ENCODE peak calls at places on chromosomes 16 and 17, in ten cellular contexts. One of them, this sample, is unnamed.

GRCh38 chr16:50311891-50312501 is 45.6 kb downstream of the ADCY7 start:
- DNase-seq in aorta: no peak
- DNase-seq in tibial artery: no peak
- DNase-seq in spleen: peak
- DNase-seq in fibroblast of pulmonary artery: no peak
- DNase-seq in heart left ventricle: no peak
- DNase-seq in lower leg skin: peak
- DNase-seq in fibroblast of lung: no peak
- DNase-seq in brain microvascular endothelial cell: no peak
- DNase-seq in epithelial cell of esophagus: no peak
- DNase-seq in this sample: peak

GRCh38 chr17:64129765-64130558 is at the start of gene ERN1:
- DNase-seq in fibroblast of pulmonary artery: peak
- DNase-seq in aorta: peak
- DNase-seq in lower leg skin: peak
- DNase-seq in heart left ventricle: peak
- DNase-seq in fibroblast of lung: peak
- DNase-seq in epithelial cell of esophagus: peak
- DNase-seq in tibial artery: peak
- DNase-seq in spleen: peak
- DNase-seq in brain microvascular endothelial cell: peak
- DNase-seq in this sample: peak

GRCh38 chr16:59878479-59878878 is 1144.4 kb upstream of the GOT2 start:
- DNase-seq in brain microvascular endothelial cell: peak
- DNase-seq in spleen: no peak
- DNase-seq in aorta: no peak
- DNase-seq in tibial artery: no peak
- DNase-seq in lower leg skin: no peak
- DNase-seq in epithelial cell of esophagus: peak
- DNase-seq in heart left ventricle: no peak
- DNase-seq in fibroblast of lung: peak
- DNase-seq in fibroblast of pulmonary artery: peak
- DNase-seq in this sample: no peak

GRCh38 chr17:77163001-77163400 is 22.2 kb downstream of the SEC14L1 start:
- DNase-seq in tibial artery: no peak
- DNase-seq in brain microvascular endothelial cell: no peak
- DNase-seq in heart left ventricle: no peak
- DNase-seq in fibroblast of pulmonary artery: peak
- DNase-seq in fibroblast of lung: no peak
- DNase-seq in spleen: no peak
- DNase-seq in epithelial cell of esophagus: no peak
- DNase-seq in lower leg skin: no peak
- DNase-seq in aorta: no peak
- DNase-seq in this sample: no peak

GRCh38 chr17:39517224-39517623 is 55.9 kb downstream of the CDK12 start:
- DNase-seq in heart left ventricle: no peak
- DNase-seq in epithelial cell of esophagus: no peak
- DNase-seq in lower leg skin: no peak
- DNase-seq in tibial artery: no peak
- DNase-seq in brain microvascular endothelial cell: peak
- DNase-seq in aorta: no peak
- DNase-seq in fibroblast of pulmonary artery: peak
- DNase-seq in spleen: no peak
- DNase-seq in fibroblast of lung: peak
- DNase-seq in this sample: no peak

GRCh38 chr17:70157151-70157550 is 12.2 kb upstream of the KCNJ2 start:
- DNase-seq in fibroblast of lung: no peak
- DNase-seq in spleen: no peak
- DNase-seq in epithelial cell of esophagus: no peak
- DNase-seq in lower leg skin: no peak
- DNase-seq in heart left ventricle: no peak
- DNase-seq in fibroblast of pulmonary artery: no peak
- DNase-seq in brain microvascular endothelial cell: no peak
- DNase-seq in aorta: no peak
- DNase-seq in tibial artery: no peak
- DNase-seq in this sample: no peak

GRCh38 chr17:78541488-78542237 is 35.5 kb downstream of the DNAH17 start:
- DNase-seq in fibroblast of pulmonary artery: peak
- DNase-seq in epithelial cell of esophagus: peak
- DNase-seq in spleen: peak
- DNase-seq in aorta: peak
- DNase-seq in fibroblast of lung: peak
- DNase-seq in brain microvascular endothelial cell: peak
- DNase-seq in lower leg skin: no peak
- DNase-seq in tibial artery: no peak
- DNase-seq in heart left ventricle: no peak
- DNase-seq in this sample: no peak

GRCh38 chr17:36937961-36938565 is 788 bp downstream of the LHX1 start:
- DNase-seq in aorta: no peak
- DNase-seq in fibroblast of pulmonary artery: peak
- DNase-seq in lower leg skin: no peak
- DNase-seq in brain microvascular endothelial cell: no peak
- DNase-seq in tibial artery: no peak
- DNase-seq in spleen: no peak
- DNase-seq in heart left ventricle: no peak
- DNase-seq in epithelial cell of esophagus: peak
- DNase-seq in fibroblast of lung: peak
- DNase-seq in this sample: no peak

GRCh38 chr17:40038882-40039513 is 15.2 kb downstream of the MED24 start:
- DNase-seq in fibroblast of pulmonary artery: peak
- DNase-seq in epithelial cell of esophagus: peak
- DNase-seq in brain microvascular endothelial cell: peak
- DNase-seq in spleen: peak
- DNase-seq in fibroblast of lung: peak
- DNase-seq in aorta: peak
- DNase-seq in tibial artery: peak
- DNase-seq in lower leg skin: peak
- DNase-seq in heart left ventricle: peak
- DNase-seq in this sample: no peak

GRCh38 chr16:11955713-11956123 is 9.3 kb upstream of the TNFRSF17 start:
- DNase-seq in epithelial cell of esophagus: peak
- DNase-seq in aorta: no peak
- DNase-seq in spleen: no peak
- DNase-seq in lower leg skin: peak
- DNase-seq in tibial artery: no peak
- DNase-seq in brain microvascular endothelial cell: peak
- DNase-seq in heart left ventricle: no peak
- DNase-seq in fibroblast of lung: peak
- DNase-seq in fibroblast of pulmonary artery: peak
- DNase-seq in this sample: no peak

GRCh38 chr16:22386976-22387375 is 12.6 kb upstream of the CDR2 start:
- DNase-seq in lower leg skin: no peak
- DNase-seq in aorta: no peak
- DNase-seq in fibroblast of lung: peak
- DNase-seq in tibial artery: no peak
- DNase-seq in heart left ventricle: no peak
- DNase-seq in spleen: no peak
- DNase-seq in brain microvascular endothelial cell: peak
- DNase-seq in epithelial cell of esophagus: no peak
- DNase-seq in fibroblast of pulmonary artery: peak
- DNase-seq in this sample: no peak

GRCh38 chr16:23682181-23682580 is 3.5 kb downstream of the PLK1 start:
- DNase-seq in epithelial cell of esophagus: peak
- DNase-seq in aorta: no peak
- DNase-seq in brain microvascular endothelial cell: no peak
- DNase-seq in fibroblast of lung: no peak
- DNase-seq in tibial artery: no peak
- DNase-seq in heart left ventricle: no peak
- DNase-seq in fibroblast of pulmonary artery: peak
- DNase-seq in spleen: no peak
- DNase-seq in lower leg skin: no peak
- DNase-seq in this sample: no peak

GRCh38 chr16:52743702-52744101 is 196.8 kb upstream of the TOX3 start:
- DNase-seq in fibroblast of lung: no peak
- DNase-seq in brain microvascular endothelial cell: no peak
- DNase-seq in tibial artery: no peak
- DNase-seq in epithelial cell of esophagus: no peak
- DNase-seq in aorta: no peak
- DNase-seq in spleen: no peak
- DNase-seq in heart left ventricle: no peak
- DNase-seq in fibroblast of pulmonary artery: no peak
- DNase-seq in lower leg skin: no peak
- DNase-seq in this sample: no peak

GRCh38 chr17:41793749-41794602 is 7.5 kb upstream of the JUP start:
- DNase-seq in brain microvascular endothelial cell: no peak
- DNase-seq in spleen: no peak
- DNase-seq in lower leg skin: no peak
- DNase-seq in tibial artery: no peak
- DNase-seq in epithelial cell of esophagus: no peak
- DNase-seq in fibroblast of pulmonary artery: peak
- DNase-seq in heart left ventricle: no peak
- DNase-seq in fibroblast of lung: no peak
- DNase-seq in aorta: no peak
- DNase-seq in this sample: no peak
- H3K4me3 ChIP-seq in brain microvascular endothelial cell: no peak
- H3K4me3 ChIP-seq in spleen: no peak
- H3K4me3 ChIP-seq in lower leg skin: no peak
- H3K4me3 ChIP-seq in tibial artery: no peak
- H3K4me3 ChIP-seq in epithelial cell of esophagus: peak
- H3K4me3 ChIP-seq in fibroblast of pulmonary artery: no peak
- H3K4me3 ChIP-seq in heart left ventricle: no peak
- H3K4me3 ChIP-seq in fibroblast of lung: no peak
- H3K4me3 ChIP-seq in aorta: no peak
- H3K4me3 ChIP-seq in this sample: no peak

DNA sequence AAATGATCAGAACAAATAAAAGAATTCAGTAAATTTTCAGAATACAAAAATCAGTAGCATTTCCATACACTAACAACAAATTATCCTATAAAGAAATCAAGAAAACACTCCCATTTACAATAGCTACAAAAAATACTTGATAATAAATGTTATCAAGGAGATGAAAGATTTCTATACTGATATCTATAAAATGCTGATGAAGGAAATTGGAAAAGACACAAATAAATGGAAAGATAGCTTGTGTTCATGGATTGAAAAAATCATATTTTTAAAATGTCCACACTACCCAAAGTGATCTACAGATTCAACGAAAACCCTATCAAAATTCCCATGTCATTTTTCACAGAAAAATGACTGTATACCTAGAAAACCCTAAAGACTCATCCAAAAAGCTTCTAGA is 18.1 kb downstream of the SLFN12 start:
- DNase-seq in epithelial cell of esophagus: no peak
- DNase-seq in spleen: no peak
- DNase-seq in fibroblast of pulmonary artery: no peak
- DNase-seq in aorta: no peak
- DNase-seq in fibroblast of lung: no peak
- DNase-seq in brain microvascular endothelial cell: no peak
- DNase-seq in lower leg skin: no peak
- DNase-seq in heart left ventricle: no peak
- DNase-seq in tibial artery: no peak
- DNase-seq in this sample: no peak
- H3K4me3 ChIP-seq in epithelial cell of esophagus: no peak
- H3K4me3 ChIP-seq in spleen: no peak
- H3K4me3 ChIP-seq in fibroblast of pulmonary artery: no peak
- H3K4me3 ChIP-seq in aorta: no peak
- H3K4me3 ChIP-seq in fibroblast of lung: no peak
- H3K4me3 ChIP-seq in brain microvascular endothelial cell: no peak
- H3K4me3 ChIP-seq in lower leg skin: no peak
- H3K4me3 ChIP-seq in heart left ventricle: no peak
- H3K4me3 ChIP-seq in tibial artery: no peak
- H3K4me3 ChIP-seq in this sample: no peak

GRCh38 chr17:74859439-74860228 is at the start of gene GRIN2C:
- DNase-seq in heart left ventricle: no peak
- DNase-seq in aorta: no peak
- DNase-seq in spleen: no peak
- DNase-seq in brain microvascular endothelial cell: no peak
- DNase-seq in lower leg skin: no peak
- DNase-seq in fibroblast of pulmonary artery: no peak
- DNase-seq in epithelial cell of esophagus: no peak
- DNase-seq in tibial artery: no peak
- DNase-seq in fibroblast of lung: no peak
- DNase-seq in this sample: no peak

GRCh38 chr17:74861554-74862107 is 1.9 kb upstream of the GRIN2C start:
- DNase-seq in heart left ventricle: no peak
- DNase-seq in lower leg skin: no peak
- DNase-seq in epithelial cell of esophagus: no peak
- DNase-seq in spleen: no peak
- DNase-seq in tibial artery: no peak
- DNase-seq in fibroblast of pulmonary artery: no peak
- DNase-seq in brain microvascular endothelial cell: no peak
- DNase-seq in fibroblast of lung: no peak
- DNase-seq in aorta: no peak
- DNase-seq in this sample: no peak

GRCh38 chr17:74860229-74860998 is 729 bp upstream of the GRIN2C start:
- DNase-seq in fibroblast of pulmonary artery: no peak
- DNase-seq in epithelial cell of esophagus: no peak
- DNase-seq in heart left ventricle: no peak
- DNase-seq in lower leg skin: no peak
- DNase-seq in spleen: no peak
- DNase-seq in fibroblast of lung: no peak
- DNase-seq in aorta: peak
- DNase-seq in tibial artery: no peak
- DNase-seq in brain microvascular endothelial cell: no peak
- DNase-seq in this sample: no peak

GRCh38 chr17:74862108-74862901 is 2.6 kb upstream of the GRIN2C start:
- DNase-seq in fibroblast of pulmonary artery: peak
- DNase-seq in tibial artery: no peak
- DNase-seq in spleen: peak
- DNase-seq in heart left ventricle: peak
- DNase-seq in lower leg skin: no peak
- DNase-seq in brain microvascular endothelial cell: peak
- DNase-seq in fibroblast of lung: no peak
- DNase-seq in epithelial cell of esophagus: peak
- DNase-seq in aorta: peak
- DNase-seq in this sample: peak

DNA sequence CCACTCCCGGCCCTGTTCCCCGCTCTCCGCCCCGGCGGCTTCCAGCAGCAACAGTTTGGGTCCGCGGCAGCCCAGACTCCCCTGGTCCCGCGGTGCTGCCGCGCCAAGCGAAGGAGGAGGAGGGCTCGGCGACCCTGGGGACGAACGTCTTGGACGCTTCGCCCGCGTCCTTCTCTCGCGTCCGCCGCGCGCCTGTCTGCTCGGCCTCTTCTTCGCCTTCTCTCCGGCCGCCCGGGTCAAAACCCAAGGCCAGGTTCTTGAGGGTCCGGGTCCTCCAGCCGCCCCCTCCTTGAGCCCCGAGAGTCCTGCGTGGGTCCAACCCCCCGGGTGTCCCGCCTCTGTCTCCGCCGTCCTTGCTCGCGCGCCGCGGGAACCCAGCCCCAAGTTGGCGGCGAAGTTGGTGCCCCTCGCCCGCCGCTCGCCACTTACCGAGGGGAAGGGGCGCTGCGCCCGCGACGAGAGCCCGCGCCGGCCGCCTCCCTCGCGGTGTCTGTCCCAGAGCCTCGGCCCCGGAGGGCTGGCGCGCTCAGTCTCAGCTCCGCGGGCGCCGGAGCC is 1.4 kb upstream of the GRIN2C start:
- DNase-seq in spleen: no peak
- DNase-seq in brain microvascular endothelial cell: no peak
- DNase-seq in lower leg skin: no peak
- DNase-seq in tibial artery: no peak
- DNase-seq in heart left ventricle: no peak
- DNase-seq in fibroblast of pulmonary artery: no peak
- DNase-seq in epithelial cell of esophagus: no peak
- DNase-seq in fibroblast of lung: no peak
- DNase-seq in aorta: no peak
- DNase-seq in this sample: no peak
- H3K4me3 ChIP-seq in spleen: peak
- H3K4me3 ChIP-seq in brain microvascular endothelial cell: no peak
- H3K4me3 ChIP-seq in lower leg skin: no peak
- H3K4me3 ChIP-seq in tibial artery: peak
- H3K4me3 ChIP-seq in heart left ventricle: peak
- H3K4me3 ChIP-seq in fibroblast of pulmonary artery: no peak
- H3K4me3 ChIP-seq in epithelial cell of esophagus: no peak
- H3K4me3 ChIP-seq in fibroblast of lung: no peak
- H3K4me3 ChIP-seq in aorta: peak
- H3K4me3 ChIP-seq in this sample: peak

GRCh38 chr17:82517230-82517865 is 2.2 kb upstream of the FOXK2 start:
- DNase-seq in spleen: no peak
- DNase-seq in aorta: no peak
- DNase-seq in heart left ventricle: no peak
- DNase-seq in brain microvascular endothelial cell: no peak
- DNase-seq in fibroblast of pulmonary artery: no peak
- DNase-seq in epithelial cell of esophagus: peak
- DNase-seq in tibial artery: no peak
- DNase-seq in lower leg skin: no peak
- DNase-seq in fibroblast of lung: no peak
- DNase-seq in this sample: no peak
- H3K4me3 ChIP-seq in spleen: no peak
- H3K4me3 ChIP-seq in aorta: no peak
- H3K4me3 ChIP-seq in heart left ventricle: no peak
- H3K4me3 ChIP-seq in brain microvascular endothelial cell: no peak
- H3K4me3 ChIP-seq in fibroblast of pulmonary artery: no peak
- H3K4me3 ChIP-seq in epithelial cell of esophagus: no peak
- H3K4me3 ChIP-seq in tibial artery: no peak
- H3K4me3 ChIP-seq in lower leg skin: no peak
- H3K4me3 ChIP-seq in fibroblast of lung: no peak
- H3K4me3 ChIP-seq in this sample: no peak

This sample was measured in CD8-positive, alpha-beta T cell.